ENCODE peak calls at places on chromosome 13, in ten cellular contexts. H, T, R, X, N, E, A, C, M and Z are unnamed samples.

GRCh38 chr13:109738298-109738746 is 48.1 kb downstream of the IRS2 start:
- DNase-seq in T (no peak), R (peak; percentile 38), X (no peak), C (no peak), M (no peak), A (no peak), H (no peak), E (no peak), N (no peak), Z (no peak)

GRCh38 chr13:35554972-35555623 is 78.6 kb upstream of the MAB21L1 start:
- DNase-seq in T (no peak), A (no peak), M (no peak), E (no peak), N (no peak), R (no peak), X (no peak), C (no peak), H (no peak), Z (no peak)

GRCh38 chr13:81393686-81394085 is 1052.8 kb upstream of the SPRY2 start:
- DNase-seq in M (no peak), T (no peak), A (no peak), E (no peak), N (no peak), R (peak; percentile 55), H (no peak), C (no peak), X (no peak), Z (peak; percentile 62)

GRCh38 chr13:48749144-48749543 is 95.4 kb downstream of the CYSLTR2 start:
- DNase-seq in C (no peak), X (no peak), T (no peak), M (peak; percentile 54), N (peak; percentile 71), H (no peak), R (no peak), E (no peak), A (no peak), Z (no peak)

GRCh38 chr13:106101201-106101600 is 434.3 kb downstream of the EFNB2 start:
- DNase-seq in T (no peak), X (no peak), M (no peak), A (no peak), R (no peak), N (no peak), C (no peak), E (no peak), H (no peak), Z (no peak)

GRCh38 chr13:45916859-45917418 is 65.4 kb upstream of the SIAH3 start:
- DNase-seq in R (no peak), N (no peak), H (no peak), M (no peak), A (no peak), C (no peak), X (no peak), T (no peak), E (no peak), Z (no peak)

GRCh38 chr13:40169476-40169875 is 497.0 kb downstream of the FOXO1 start:
- DNase-seq in X (no peak), R (no peak), T (no peak), H (no peak), C (no peak), N (peak; percentile 29), M (peak; percentile 37), A (no peak), E (no peak), Z (no peak)

GRCh38 chr13:29758591-29759114 is 91.8 kb downstream of the UBL3 start:
- DNase-seq in H (peak; percentile 19), X (no peak), T (no peak), R (no peak), E (peak; percentile 34), C (no peak), N (no peak), A (peak; percentile 51), M (no peak), Z (no peak)

GRCh38 chr13:50366488-50367174 is 351.4 kb downstream of the KCNRG start:
- DNase-seq in E (no peak), T (no peak), N (no peak), X (no peak), R (no peak), M (no peak), C (no peak), H (no peak), A (no peak), Z (no peak)

GRCh38 chr13:110630566-110631119 is 15.3 kb downstream of the NAXD start:
- DNase-seq in E (no peak), N (no peak), M (no peak), H (no peak), X (no peak), T (no peak), A (no peak), C (no peak), R (peak; percentile 22), Z (no peak)

GRCh38 chr13:70518081-70518480 is 409.8 kb upstream of the KLHL1 start:
- DNase-seq in E (no peak), R (no peak), H (no peak), T (no peak), X (no peak), A (no peak), M (no peak), C (no peak), N (no peak), Z (no peak)

GRCh38 chr13:60754691-60755090 is 357.7 kb downstream of the TDRD3 start:
- DNase-seq in M (no peak), A (no peak), T (no peak), C (no peak), R (no peak), H (no peak), N (no peak), X (no peak), E (no peak), Z (no peak)

GRCh38 chr13:75452564-75452963 is 29.4 kb downstream of the TBC1D4 start:
- DNase-seq in A (no peak), X (no peak), T (no peak), E (no peak), N (peak; percentile 34), M (no peak), C (no peak), H (no peak), R (no peak), Z (no peak)